ENCODE peak calls at places on chromosome 3, in ten cellular contexts. R is activated naive CD4-positive, alpha-beta T cell treated with anti-CD3 and anti-CD28 coated beads, Interleukin-2, amount 50 U/mL, for 16 hours; B is endothelial cell of umbilical vein; W is natural killer cell; H is SW480; I is CD4-positive, CD25-positive, alpha-beta regulatory T cell; D is GF-D8; O is iris pigment epithelial cell; Z is right lobe of liver; Y is dorsolateral prefrontal cortex. U is an unnamed sample.

GRCh38 chr3:64244011-64244942 is 19.0 kb upstream of the PRICKLE2 start:
- DNase-seq in Y (no peak), Z (no peak), B (peak), R (no peak), W (no peak), I (no peak), H (peak), O (peak), D (no peak), U (no peak)

GRCh38 chr3:178083906-178084823 is 452.1 kb upstream of the KCNMB2 start:
- DNase-seq in D (no peak), I (no peak), O (peak), B (peak), R (no peak), Z (no peak), Y (no peak), W (no peak), H (peak), U (no peak)

GRCh38 chr3:115713247-115713646 is 89.9 kb downstream of the GAP43 start:
- DNase-seq in W (no peak), D (no peak), Z (peak), I (no peak), Y (peak), R (no peak), O (no peak), H (no peak), B (no peak), U (no peak)

GRCh38 chr3:127820221-127820870 is 2.0 kb downstream of the MGLL start:
- DNase-seq in Y (no peak), O (peak), D (peak), B (no peak), I (no peak), Z (peak), R (no peak), H (no peak), W (no peak), U (no peak)

GRCh38 chr3:43363621-43364266 is 77.4 kb downstream of the SNRK start:
- DNase-seq in R (no peak), I (no peak), Y (no peak), W (no peak), H (no peak), B (no peak), D (no peak), O (peak), Z (no peak), U (no peak)

GRCh38 chr3:157605356-157605755 is 102.1 kb upstream of the VEPH1 start:
- DNase-seq in Z (no peak), D (no peak), H (no peak), W (no peak), I (no peak), Y (no peak), O (no peak), R (no peak), B (no peak), U (no peak)

GRCh38 chr3:125150525-125151436 is 61.8 kb downstream of the SLC12A8 start:
- DNase-seq in H (peak), Y (no peak), W (no peak), I (no peak), B (peak), R (peak), D (peak), Z (no peak), O (peak), U (peak)

GRCh38 chr3:50121416-50122032 is 32.8 kb downstream of the RBM5 start:
- DNase-seq in Z (peak), O (peak), W (peak), I (peak), B (peak), H (peak), Y (peak), D (peak), R (peak), U (peak)

GRCh38 chr3:53705774-53706173 is 140.4 kb downstream of the CHDH start:
- DNase-seq in Z (no peak), I (no peak), B (no peak), D (no peak), W (no peak), R (no peak), H (no peak), O (no peak), Y (no peak), U (no peak)

GRCh38 chr3:97901327-97902295 is 70.6 kb downstream of the RIOX2 start:
- DNase-seq in Y (no peak), W (no peak), I (no peak), R (no peak), O (peak), D (no peak), Z (no peak), H (no peak), B (peak), U (no peak)

U was measured in LoVo.